ENCODE peak calls at places on chromosomes 1 and 21, in nine cellular contexts. K is heart right ventricle; Z is neural progenitor cell; X is Calu3; G is OCI-LY7; U is breast epithelium; O is AG04450; M is CD8-positive, alpha-beta T cell; C is cardiac fibroblast. Q is an unnamed sample.

GRCh38 chr1:154880651-154881050 is 10.6 kb upstream of the KCNN3 start:
- DNase-seq in O (no peak), M (no peak), Z (no peak), X (no peak), G (no peak), K (no peak), C (no peak), U (no peak), Q (no peak)

GRCh38 chr1:32349211-32349708 is 13.0 kb downstream of the FAM229A start:
- DNase-seq in O (peak; percentile 16), M (no peak), K (peak; percentile 72), U (no peak), X (no peak), C (peak; percentile 84), G (no peak), Z (no peak), Q (no peak)

GRCh38 chr1:234960722-234961467 is 167.7 kb downstream of the TOMM20 start:
- DNase-seq in Z (no peak), K (no peak), M (no peak), C (peak; percentile 65), X (peak; percentile 83), U (no peak), O (no peak), G (no peak), Q (no peak)

GRCh38 chr1:234851450-234852438 is 241.8 kb upstream of the IRF2BP2 start:
- DNase-seq in M (no peak), C (peak; percentile 36), X (no peak), G (peak; percentile 71), Z (no peak), U (no peak), K (no peak), O (no peak), Q (no peak)

GRCh38 chr21:38995755-38996154 is 187.5 kb downstream of the PSMG1 start:
- DNase-seq in O (no peak), C (no peak), U (no peak), Z (no peak), K (no peak), G (no peak), X (no peak), M (no peak), Q (no peak)

GRCh38 chr1:94602802-94603625 is 61.5 kb upstream of the F3 start:
- DNase-seq in X (no peak), C (no peak), Z (no peak), G (no peak), U (no peak), K (no peak), O (no peak), M (no peak), Q (no peak)

GRCh38 chr1:32240140-32240951 is 6.7 kb upstream of the FAM167B start:
- DNase-seq in M (peak; percentile 26), U (peak; percentile 75), X (peak; percentile 77), K (peak; percentile 68), O (no peak), G (peak; percentile 41), Z (peak; percentile 99), C (peak; percentile 34), Q (no peak)

GRCh38 chr1:99004270-99005141 is at the start of gene PLPPR5:
- DNase-seq in Z (peak; percentile 83), U (no peak), G (no peak), X (peak; percentile 32), C (peak; percentile 6), K (peak; percentile 6), O (no peak), M (no peak), Q (peak; percentile 44)

GRCh38 chr1:220750126-220750525 is 2.0 kb downstream of the MTARC2 start:
- DNase-seq in C (no peak), G (no peak), X (no peak), O (no peak), U (no peak), M (no peak), Z (no peak), K (peak; percentile 53), Q (no peak)

GRCh38 chr1:201377611-201378092 is at the start of gene TNNT2:
- DNase-seq in C (no peak), X (no peak), K (peak; percentile 81), Z (no peak), G (no peak), M (no peak), O (no peak), U (no peak), Q (no peak)

GRCh38 chr1:26352338-26352679 is 1.6 kb downstream of the CRYBG2 start:
- DNase-seq in C (peak; percentile 43), U (no peak), K (no peak), G (no peak), Z (no peak), X (no peak), M (no peak), O (no peak), Q (no peak)

GRCh38 chr1:37808369-37809319 is 636 bp upstream of the YRDC start:
- DNase-seq in Z (peak; percentile 63), C (peak; percentile 81), M (no peak), U (peak; percentile 30), K (peak; percentile 64), G (peak; percentile 37), O (no peak), X (peak; percentile 82), Q (peak; percentile 53)

GRCh38 chr1:17239420-17239819 is 9.5 kb upstream of the PADI3 start:
- DNase-seq in C (peak; percentile 97), X (peak; percentile 69), G (peak; percentile 82), Z (peak; percentile 93), K (peak; percentile 39), U (no peak), O (peak; percentile 90), M (no peak), Q (no peak)

GRCh38 chr1:42442641-42443040 is 13.2 kb downstream of the ZMYND12 start:
- DNase-seq in G (no peak), K (no peak), U (no peak), Z (no peak), C (no peak), X (no peak), M (no peak), O (no peak), Q (no peak)

GRCh38 chr21:17441370-17441769 is 71.5 kb upstream of the CXADR start:
- DNase-seq in O (no peak), Z (no peak), C (peak; percentile 38), G (no peak), K (no peak), M (no peak), X (peak; percentile 56), U (peak; percentile 89), Q (no peak)

GRCh38 chr1:232627645-232628334 is 2.1 kb downstream of the SIPA1L2 start:
- DNase-seq in G (peak; percentile 84), K (no peak), Z (peak; percentile 60), U (no peak), X (peak; percentile 40), M (no peak), O (no peak), C (peak; percentile 42), Q (no peak)

GRCh38 chr21:32163386-32163785 is 115.5 kb downstream of the MIS18A start:
- DNase-seq in O (no peak), C (no peak), G (no peak), K (no peak), X (no peak), Z (no peak), M (no peak), U (no peak), Q (no peak)

GRCh38 chr1:223747838-223748335 is 35.5 kb downstream of the CAPN2 start:
- DNase-seq in U (no peak), G (no peak), X (no peak), K (no peak), M (no peak), Z (no peak), O (no peak), C (peak; percentile 58), Q (no peak)

GRCh38 chr1:67307251-67308060 is at the start of gene IL12RB2:
- DNase-seq in O (no peak), Z (peak; percentile 81), M (no peak), X (peak; percentile 4), K (no peak), C (peak; percentile 4), U (no peak), G (no peak), Q (no peak)

GRCh38 chr1:47838562-47839459 is 158.4 kb downstream of the TRABD2B start:
- DNase-seq in O (no peak), Z (no peak), C (no peak), U (no peak), X (no peak), G (no peak), K (no peak), M (no peak), Q (no peak)

GRCh38 chr21:44267655-44268142 is 6.0 kb upstream of the DNMT3L start:
- DNase-seq in O (no peak), M (no peak), G (peak; percentile 58), K (no peak), U (no peak), Z (peak; percentile 38), X (no peak), C (no peak), Q (no peak)
- TF ChIP-seq CTCF in O (peak; percentile 25), M (peak; percentile 16), G (peak; percentile 80), K (no peak), U (no peak), Z (peak; percentile 35), X (no peak), C (peak; percentile 8), Q (no peak)

GRCh38 chr1:24224086-24224485 is 37.0 kb upstream of the IFNLR1 start:
- DNase-seq in Z (no peak), G (no peak), O (no peak), K (no peak), C (no peak), X (no peak), U (no peak), M (no peak), Q (no peak)
- TF ChIP-seq CTCF in Z (no peak), G (no peak), O (no peak), K (no peak), C (no peak), X (no peak), U (no peak), M (no peak), Q (no peak)

GRCh38 chr1:117967472-117967871 is 37.9 kb downstream of the WDR3 start:
- DNase-seq in U (no peak), M (no peak), C (peak; percentile 52), Z (peak; percentile 55), X (no peak), O (peak; percentile 15), K (no peak), G (no peak), Q (no peak)
- TF ChIP-seq CTCF in U (no peak), M (no peak), C (no peak), Z (peak; percentile 43), X (no peak), O (peak; percentile 46), K (no peak), G (peak; percentile 34), Q (peak; percentile 37)

DNA sequence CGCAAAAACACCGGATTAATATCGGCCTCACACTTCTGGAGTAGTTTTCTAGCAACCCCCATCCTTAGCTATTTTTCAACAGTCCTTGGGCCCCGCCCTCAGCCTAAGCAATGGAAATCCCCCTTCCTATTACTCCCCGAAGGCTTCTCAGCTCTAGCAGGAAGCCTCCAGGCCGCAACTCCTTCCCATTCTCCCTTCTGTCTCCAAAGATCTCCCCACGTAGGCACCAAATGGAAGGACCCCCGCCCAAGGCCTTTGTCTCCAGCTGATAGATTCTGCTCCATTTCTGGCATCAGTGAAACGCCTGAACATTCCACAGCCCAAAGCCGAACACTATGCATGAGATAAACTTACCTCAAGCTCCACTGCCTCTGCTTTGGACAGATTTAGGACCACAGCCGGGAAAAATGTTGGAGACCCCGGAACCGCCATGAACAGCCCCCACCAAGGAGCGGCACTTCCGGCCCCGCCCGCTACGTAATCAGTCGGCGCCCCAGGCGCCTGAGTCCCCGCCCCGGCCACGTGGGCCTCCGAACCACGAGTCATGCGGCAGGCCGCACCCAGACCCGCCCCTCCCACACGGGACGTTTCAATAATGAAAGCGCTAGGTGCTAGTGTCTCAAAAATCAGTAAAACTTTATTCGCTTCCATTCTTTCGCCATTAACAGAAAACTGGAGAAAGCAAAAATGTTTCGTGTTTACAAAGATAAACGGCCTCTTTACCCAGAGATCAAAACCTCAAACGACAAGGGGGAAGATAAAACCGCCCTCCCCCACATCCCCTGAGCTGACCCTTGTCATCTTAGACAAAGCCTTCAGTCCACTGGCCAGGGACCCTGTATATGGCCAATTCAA is at the start of gene NRAS:
- DNase-seq in G (peak; percentile 94), U (peak; percentile 86), O (peak; percentile 69), X (peak; percentile 92), C (peak; percentile 93), Z (peak; percentile 96), K (peak; percentile 95), M (peak; percentile 91), Q (peak; percentile 95)
- TF ChIP-seq CTCF in G (no peak), U (no peak), O (no peak), X (no peak), C (no peak), Z (no peak), K (no peak), M (no peak), Q (no peak)

Q was measured in mesothelial cell of epicardium.